ENCODE peak calls at places on chromosomes 7 and 10, in five cellular contexts. E is hypothalamus; X is CD8-positive, alpha-beta memory T cell; H is NCI-H1092 treated with DMSO at 0.1 percent for 48 hours; D is type B pancreatic cell. S is an unnamed sample.

GRCh38 chr7:44616545-44616944 is 10.1 kb downstream of the OGDH start:
- DNase-seq in E (no peak), X (no peak), H (no peak), D (no peak), S (no peak)

GRCh38 chr10:132457328-132458070 is 60.5 kb downstream of the PWWP2B start:
- DNase-seq in E (no peak), X (no peak), H (no peak), D (no peak), S (no peak)

GRCh38 chr10:95467162-95467599 is 94.0 kb downstream of the SORBS1 start:
- DNase-seq in E (no peak), X (no peak), H (no peak), D (peak; percentile 80), S (no peak)

GRCh38 chr7:107254398-107254985 is 85.7 kb downstream of the HBP1 start:
- DNase-seq in E (no peak), X (no peak), H (no peak), D (no peak), S (no peak)

GRCh38 chr7:78585958-78586357 is 787.4 kb downstream of the PHTF2 start:
- DNase-seq in E (no peak), X (no peak), H (no peak), D (no peak), S (no peak)

GRCh38 chr7:90850516-90850915 is 254.4 kb downstream of the CDK14 start:
- DNase-seq in E (no peak), X (no peak), H (peak; percentile 36), D (no peak), S (no peak)

GRCh38 chr7:157347217-157347904 is 10.6 kb downstream of the DNAJB6 start:
- DNase-seq in E (no peak), X (no peak), H (no peak), D (no peak), S (no peak)

GRCh38 chr10:119080521-119081259 is at the start of gene EIF3A:
- DNase-seq in E (peak; percentile 76), X (peak; percentile 89), H (peak; percentile 81), D (peak; percentile 96), S (peak; percentile 94)

GRCh38 chr10:125692932-125693847 is 10.2 kb upstream of the TEX36 start:
- DNase-seq in E (no peak), X (no peak), H (no peak), D (no peak), S (no peak)

GRCh38 chr10:1193561-1193960 is 137.4 kb downstream of the WDR37 start:
- DNase-seq in E (no peak), X (no peak), H (no peak), D (no peak), S (no peak)

GRCh38 chr7:50367570-50367969 is 63.1 kb downstream of the IKZF1 start:
- DNase-seq in E (no peak), X (no peak), H (no peak), D (no peak), S (no peak)

S was measured in activated T-helper 1 cell treated with anti-CD3 and anti-CD28 coated beads, Interleukin-12 subunit alpha, Interleukin-12 subunit beta, Interleukin-2, Interleukin-4 antibody, amounts not matched to agents 30 ng/mL and 10 ng/mL and 1 ng/mL, durations not matched to agents 14 hours and 24 hours and 36 hours.